ENCODE peak calls at places on chromosome 7, in five cellular contexts. One of them, this sample, is unnamed. For H3K4me1, the result is how much of the 10 kb centered on the place peaks cover.

GRCh38 chr7:101200862-101201599 is at the start of gene MOGAT3:
- DNase-seq in SK-N-SH: no peak
- DNase-seq in Caco-2: peak
- DNase-seq in heart right ventricle: no peak
- DNase-seq in pancreas: no peak
- DNase-seq in this sample: no peak

GRCh38 chr7:114819629-114820362 is 102.1 kb upstream of the MDFIC start:
- DNase-seq in SK-N-SH: no peak
- DNase-seq in Caco-2: no peak
- DNase-seq in heart right ventricle: no peak
- DNase-seq in pancreas: no peak
- DNase-seq in this sample: no peak

GRCh38 chr7:34121366-34121765 is 216.0 kb downstream of the BMPER start:
- DNase-seq in SK-N-SH: no peak
- DNase-seq in Caco-2: no peak
- DNase-seq in heart right ventricle: no peak
- DNase-seq in pancreas: no peak
- DNase-seq in this sample: no peak

GRCh38 chr7:145123502-145123901 is 287.6 kb upstream of the TPK1 start:
- DNase-seq in SK-N-SH: no peak
- DNase-seq in Caco-2: no peak
- DNase-seq in heart right ventricle: no peak
- DNase-seq in pancreas: no peak
- DNase-seq in this sample: no peak

GRCh38 chr7:54841772-54842707 is 83.0 kb upstream of the SEC61G start:
- DNase-seq in SK-N-SH: no peak
- DNase-seq in Caco-2: no peak
- DNase-seq in heart right ventricle: peak
- DNase-seq in pancreas: peak
- DNase-seq in this sample: peak

GRCh38 chr7:159109092-159110035 is 35.3 kb downstream of the VIPR2 start:
- DNase-seq in SK-N-SH: no peak
- DNase-seq in Caco-2: peak
- DNase-seq in heart right ventricle: no peak
- DNase-seq in pancreas: peak
- DNase-seq in this sample: no peak

GRCh38 chr7:16660702-16661464 is 14.9 kb downstream of the BZW2 start:
- DNase-seq in SK-N-SH: no peak
- DNase-seq in Caco-2: no peak
- DNase-seq in heart right ventricle: no peak
- DNase-seq in pancreas: no peak
- DNase-seq in this sample: no peak

GRCh38 chr7:47568569-47568968 is 13.3 kb downstream of the TNS3 start:
- DNase-seq in SK-N-SH: peak
- DNase-seq in Caco-2: no peak
- DNase-seq in heart right ventricle: no peak
- DNase-seq in pancreas: peak
- DNase-seq in this sample: peak

GRCh38 chr7:149294641-149295480 is 32.9 kb downstream of the ZNF783 start:
- DNase-seq in SK-N-SH: no peak
- DNase-seq in Caco-2: no peak
- DNase-seq in heart right ventricle: no peak
- DNase-seq in pancreas: no peak
- DNase-seq in this sample: no peak

GRCh38 chr7:159023746-159024145 is 120.9 kb downstream of the VIPR2 start:
- DNase-seq in SK-N-SH: no peak
- DNase-seq in Caco-2: no peak
- DNase-seq in heart right ventricle: no peak
- DNase-seq in pancreas: no peak
- DNase-seq in this sample: no peak

GRCh38 chr7:142385528-142386340 is 127.9 kb upstream of the PRSS58 start:
- DNase-seq in SK-N-SH: peak
- DNase-seq in Caco-2: peak
- DNase-seq in heart right ventricle: peak
- DNase-seq in pancreas: no peak
- DNase-seq in this sample: no peak

GRCh38 chr7:102985176-102985783 is 72.5 kb downstream of the LRRC17 start:
- DNase-seq in SK-N-SH: no peak
- DNase-seq in Caco-2: no peak
- DNase-seq in heart right ventricle: no peak
- DNase-seq in pancreas: no peak
- DNase-seq in this sample: no peak

GRCh38 chr7:78316110-78316509 is 517.5 kb downstream of the PHTF2 start:
- DNase-seq in SK-N-SH: no peak
- DNase-seq in Caco-2: no peak
- DNase-seq in heart right ventricle: no peak
- DNase-seq in pancreas: no peak
- DNase-seq in this sample: no peak

GRCh38 chr7:8035647-8036518 is 67.3 kb downstream of the GLCCI1 start:
- DNase-seq in SK-N-SH: no peak
- DNase-seq in Caco-2: no peak
- DNase-seq in heart right ventricle: no peak
- DNase-seq in pancreas: no peak
- DNase-seq in this sample: no peak

GRCh38 chr7:101173752-101174244 is 6.3 kb downstream of the NAT16 start:
- DNase-seq in SK-N-SH: peak
- DNase-seq in Caco-2: no peak
- DNase-seq in heart right ventricle: no peak
- DNase-seq in pancreas: no peak
- DNase-seq in this sample: no peak

GRCh38 chr7:115782716-115783460 is 247.7 kb downstream of the TFEC start:
- DNase-seq in SK-N-SH: no peak
- DNase-seq in Caco-2: no peak
- DNase-seq in heart right ventricle: no peak
- DNase-seq in pancreas: no peak
- DNase-seq in this sample: no peak

GRCh38 chr7:122885583-122886356 is 490 bp downstream of the CADPS2 start:
- DNase-seq in SK-N-SH: peak
- DNase-seq in Caco-2: peak
- DNase-seq in heart right ventricle: peak
- DNase-seq in pancreas: peak
- DNase-seq in this sample: peak

GRCh38 chr7:101169838-101170531 is 4.6 kb upstream of the VGF start:
- DNase-seq in SK-N-SH: peak
- DNase-seq in Caco-2: peak
- DNase-seq in heart right ventricle: peak
- DNase-seq in pancreas: peak
- DNase-seq in this sample: peak

GRCh38 chr7:6205921-6206660 is 66.3 kb downstream of the CYTH3 start:
- DNase-seq in SK-N-SH: peak
- DNase-seq in Caco-2: no peak
- DNase-seq in heart right ventricle: no peak
- DNase-seq in pancreas: no peak
- DNase-seq in this sample: no peak

GRCh38 chr7:98357751-98358161 is 43.1 kb downstream of the BAIAP2L1 start:
- DNase-seq in SK-N-SH: no peak
- DNase-seq in Caco-2: no peak
- DNase-seq in heart right ventricle: no peak
- DNase-seq in pancreas: no peak
- DNase-seq in this sample: peak

GRCh38 chr7:96995406-96996110 is 9.8 kb upstream of the DLX6 start:
- DNase-seq in SK-N-SH: no peak
- DNase-seq in Caco-2: no peak
- DNase-seq in heart right ventricle: no peak
- DNase-seq in pancreas: no peak
- DNase-seq in this sample: no peak

GRCh38 chr7:85823379-85823778 is 636.5 kb upstream of the SEMA3D start:
- DNase-seq in SK-N-SH: no peak
- DNase-seq in Caco-2: no peak
- DNase-seq in heart right ventricle: no peak
- DNase-seq in pancreas: no peak
- DNase-seq in this sample: no peak

GRCh38 chr7:106779877-106780276 is 85.2 kb upstream of the PIK3CG start:
- DNase-seq in SK-N-SH: no peak
- DNase-seq in Caco-2: peak
- DNase-seq in heart right ventricle: no peak
- DNase-seq in pancreas: peak
- DNase-seq in this sample: no peak

GRCh38 chr7:20199015-20199737 is 18.0 kb downstream of the MACC1 start:
- DNase-seq in SK-N-SH: peak
- DNase-seq in Caco-2: no peak
- DNase-seq in heart right ventricle: peak
- DNase-seq in pancreas: peak
- DNase-seq in this sample: no peak

GRCh38 chr7:106218546-106218945 is 66.2 kb downstream of the NAMPT start:
- DNase-seq in SK-N-SH: no peak
- DNase-seq in Caco-2: no peak
- DNase-seq in heart right ventricle: no peak
- DNase-seq in pancreas: no peak
- DNase-seq in this sample: no peak

GRCh38 chr7:158239290-158239981 is 348.2 kb downstream of the PTPRN2 start:
- DNase-seq in SK-N-SH: peak
- DNase-seq in Caco-2: no peak
- DNase-seq in heart right ventricle: no peak
- DNase-seq in pancreas: no peak
- DNase-seq in this sample: no peak

GRCh38 chr7:123079021-123079420 is 83.5 kb upstream of the TAS2R16 start:
- DNase-seq in SK-N-SH: no peak
- DNase-seq in Caco-2: no peak
- DNase-seq in heart right ventricle: no peak
- DNase-seq in pancreas: no peak
- DNase-seq in this sample: no peak

GRCh38 chr7:10346032-10346431 is 627.6 kb upstream of the PHF14 start:
- DNase-seq in SK-N-SH: no peak
- DNase-seq in Caco-2: no peak
- DNase-seq in heart right ventricle: no peak
- DNase-seq in pancreas: no peak
- DNase-seq in this sample: no peak

GRCh38 chr7:108613147-108613948 is 43.7 kb downstream of the DNAJB9 start:
- DNase-seq in SK-N-SH: peak
- DNase-seq in Caco-2: no peak
- DNase-seq in heart right ventricle: no peak
- DNase-seq in pancreas: no peak
- DNase-seq in this sample: no peak

GRCh38 chr7:93147358-93147757 is 827 bp downstream of the SAMD9L start:
- DNase-seq in SK-N-SH: no peak
- DNase-seq in Caco-2: no peak
- DNase-seq in heart right ventricle: no peak
- DNase-seq in pancreas: no peak
- DNase-seq in this sample: no peak
- H3K4me3 ChIP-seq in SK-N-SH: peak
- H3K4me3 ChIP-seq in Caco-2: no peak
- H3K4me3 ChIP-seq in heart right ventricle: peak
- H3K4me3 ChIP-seq in pancreas: peak
- H3K4me3 ChIP-seq in this sample: peak

DNA sequence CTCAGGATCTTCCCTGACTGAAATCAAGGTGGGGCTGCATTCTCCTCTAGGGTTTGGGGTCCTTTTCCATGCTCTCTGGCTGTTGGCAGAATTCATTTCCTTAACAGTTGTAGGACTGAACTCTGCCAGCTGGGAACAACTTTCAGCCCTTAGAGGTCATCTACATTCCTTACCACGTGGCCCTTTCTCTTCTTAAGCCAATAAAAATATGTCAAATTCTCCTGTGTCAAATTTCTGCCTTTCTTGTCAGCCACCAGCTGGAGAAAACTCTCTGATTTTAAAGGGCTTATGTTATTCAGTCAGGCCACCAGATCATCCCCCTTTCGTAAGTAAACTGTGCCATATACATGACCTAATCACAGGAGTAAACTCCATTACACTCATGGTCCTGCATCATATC is 95.3 kb upstream of the IL6 start:
- DNase-seq in SK-N-SH: no peak
- DNase-seq in Caco-2: no peak
- DNase-seq in heart right ventricle: no peak
- DNase-seq in pancreas: no peak
- DNase-seq in this sample: no peak
- H3K4me1 ChIP-seq in SK-N-SH: under half
- H3K4me1 ChIP-seq in Caco-2: under half
- H3K4me1 ChIP-seq in heart right ventricle: under half
- H3K4me1 ChIP-seq in pancreas: under half
- H3K4me1 ChIP-seq in this sample: under half

GRCh38 chr7:35717516-35717915 is 22.6 kb upstream of the HERPUD2 start:
- DNase-seq in SK-N-SH: no peak
- DNase-seq in Caco-2: no peak
- DNase-seq in heart right ventricle: no peak
- DNase-seq in pancreas: no peak
- DNase-seq in this sample: no peak
- H3K4me3 ChIP-seq in SK-N-SH: no peak
- H3K4me3 ChIP-seq in Caco-2: no peak
- H3K4me3 ChIP-seq in heart right ventricle: peak
- H3K4me3 ChIP-seq in pancreas: no peak
- H3K4me3 ChIP-seq in this sample: no peak

GRCh38 chr7:25669300-25669781 is 441.1 kb upstream of the NPVF start:
- DNase-seq in SK-N-SH: peak
- DNase-seq in Caco-2: no peak
- DNase-seq in heart right ventricle: no peak
- DNase-seq in pancreas: no peak
- DNase-seq in this sample: no peak
- H3K4me1 ChIP-seq in SK-N-SH: under half
- H3K4me1 ChIP-seq in Caco-2: under half
- H3K4me1 ChIP-seq in heart right ventricle: under half
- H3K4me1 ChIP-seq in pancreas: under half
- H3K4me1 ChIP-seq in this sample: under half

GRCh38 chr7:112421666-112422486 is 28.4 kb upstream of the IFRD1 start:
- DNase-seq in SK-N-SH: no peak
- DNase-seq in Caco-2: no peak
- DNase-seq in heart right ventricle: no peak
- DNase-seq in pancreas: no peak
- DNase-seq in this sample: no peak
- H3K4me3 ChIP-seq in SK-N-SH: no peak
- H3K4me3 ChIP-seq in Caco-2: no peak
- H3K4me3 ChIP-seq in heart right ventricle: no peak
- H3K4me3 ChIP-seq in pancreas: no peak
- H3K4me3 ChIP-seq in this sample: no peak

GRCh38 chr7:66282594-66282935 is 77.4 kb downstream of the TPST1 start:
- DNase-seq in SK-N-SH: no peak
- DNase-seq in Caco-2: no peak
- DNase-seq in heart right ventricle: no peak
- DNase-seq in pancreas: no peak
- DNase-seq in this sample: no peak
- H3K4me1 ChIP-seq in SK-N-SH: under half
- H3K4me1 ChIP-seq in Caco-2: under half
- H3K4me1 ChIP-seq in heart right ventricle: under half
- H3K4me1 ChIP-seq in pancreas: under half
- H3K4me1 ChIP-seq in this sample: under half

GRCh38 chr7:140577656-140578055 is 63.0 kb downstream of the DENND2A start:
- DNase-seq in SK-N-SH: no peak
- DNase-seq in Caco-2: no peak
- DNase-seq in heart right ventricle: no peak
- DNase-seq in pancreas: no peak
- DNase-seq in this sample: no peak
- H3K4me3 ChIP-seq in SK-N-SH: no peak
- H3K4me3 ChIP-seq in Caco-2: no peak
- H3K4me3 ChIP-seq in heart right ventricle: no peak
- H3K4me3 ChIP-seq in pancreas: no peak
- H3K4me3 ChIP-seq in this sample: no peak